ENCODE peak calls at places on chromosome 2, in five cellular contexts. Z is AG04450, O is foreskin fibroblast, E is Peyer's patch, T is cardiac muscle cell. N is an unnamed sample.

GRCh38 chr2:108124733-108125132 is 115.0 kb upstream of the SULT1C3 start:
- DNase-seq in Z (no peak), O (no peak), E (no peak), T (no peak), N (peak; percentile 14)

GRCh38 chr2:9842487-9843228 is 616 bp upstream of the TAF1B start:
- DNase-seq in Z (no peak), O (no peak), E (no peak), T (no peak), N (no peak)

GRCh38 chr2:20487392-20488135 is 40.7 kb downstream of the RHOB start:
- DNase-seq in Z (no peak), O (no peak), E (no peak), T (no peak), N (no peak)

GRCh38 chr2:85761512-85761944 is 7.7 kb downstream of the ATOH8 start:
- DNase-seq in Z (no peak), O (no peak), E (no peak), T (no peak), N (no peak)

GRCh38 chr2:201546576-201546975 is 95.0 kb downstream of the STRADB start:
- DNase-seq in Z (peak; percentile 6), O (peak; percentile 73), E (no peak), T (peak; percentile 68), N (peak; percentile 56)

GRCh38 chr2:229363126-229363814 is 92.2 kb upstream of the PID1 start:
- DNase-seq in Z (no peak), O (peak; percentile 31), E (no peak), T (no peak), N (no peak)

GRCh38 chr2:85536479-85536878 is 2.5 kb upstream of the MAT2A start:
- DNase-seq in Z (no peak), O (peak; percentile 86), E (no peak), T (peak; percentile 72), N (peak; percentile 77)

GRCh38 chr2:208820289-208820688 is 413.7 kb downstream of the PTH2R start:
- DNase-seq in Z (no peak), O (no peak), E (no peak), T (no peak), N (no peak)

GRCh38 chr2:84959045-84959493 is 11.9 kb upstream of the KCMF1 start:
- DNase-seq in Z (no peak), O (peak; percentile 65), E (no peak), T (peak; percentile 68), N (peak; percentile 82)

GRCh38 chr2:27126252-27126710 is 2.7 kb downstream of the ABHD1 start:
- DNase-seq in Z (no peak), O (no peak), E (no peak), T (no peak), N (no peak)

GRCh38 chr2:229445013-229445412 is 173.9 kb upstream of the PID1 start:
- DNase-seq in Z (peak; percentile 82), O (peak; percentile 95), E (no peak), T (peak; percentile 97), N (peak; percentile 97)

GRCh38 chr2:55111570-55112228 is 61.4 kb upstream of the RTN4 start:
- DNase-seq in Z (peak; percentile 85), O (peak; percentile 94), E (no peak), T (peak; percentile 93), N (peak; percentile 97)

GRCh38 chr2:191835539-191836350 is 11.1 kb downstream of the CAVIN2 start:
- DNase-seq in Z (no peak), O (no peak), E (no peak), T (no peak), N (no peak)

GRCh38 chr2:167509585-167509984 is 621.3 kb downstream of the XIRP2 start:
- DNase-seq in Z (peak; percentile 47), O (peak; percentile 82), E (no peak), T (peak; percentile 54), N (peak; percentile 14)

GRCh38 chr2:205704101-205704741 is 21.9 kb downstream of the NRP2 start:
- DNase-seq in Z (no peak), O (no peak), E (no peak), T (peak; percentile 54), N (no peak)

GRCh38 chr2:44793322-44793870 is 148.1 kb upstream of the SIX3 start:
- DNase-seq in Z (no peak), O (peak; percentile 10), E (no peak), T (peak; percentile 54), N (peak; percentile 49)

GRCh38 chr2:25420820-25421237 is 79.1 kb upstream of the DNMT3A start:
- DNase-seq in Z (no peak), O (no peak), E (peak; percentile 75), T (no peak), N (no peak)
- H3K4me3 ChIP-seq in Z (no peak overlapping the region), O (no peak overlapping the region), E (no peak overlapping the region), T (no peak overlapping the region), N (no peak overlapping the region)

DNA sequence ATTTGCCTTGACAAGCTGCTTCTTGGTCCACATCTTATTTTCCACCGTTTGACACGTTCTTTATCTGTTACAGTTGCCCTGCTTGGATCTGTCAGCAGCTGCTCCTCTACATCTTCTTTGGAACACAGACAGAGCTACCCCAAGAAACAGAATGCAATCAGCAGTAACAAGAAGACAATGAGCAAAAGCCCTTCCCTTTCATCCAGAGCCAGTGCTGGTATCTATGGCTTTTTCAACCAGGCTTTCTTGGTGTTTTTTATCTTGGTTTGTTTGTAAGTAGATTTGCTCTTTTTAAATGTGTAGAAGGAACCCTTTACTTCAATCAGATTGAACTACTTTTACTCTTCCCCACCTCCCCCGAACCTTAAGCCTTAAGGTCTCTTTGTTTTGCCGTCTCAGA is 41.9 kb downstream of the CLIP4 start:
- DNase-seq in Z (no peak), O (no peak), E (no peak), T (no peak), N (no peak)
- H3K4me3 ChIP-seq in Z (no peak overlapping the region), O (no peak overlapping the region), E (no peak overlapping the region), T (no peak overlapping the region), N (no peak overlapping the region)

GRCh38 chr2:156437876-156438410 is 1.8 kb downstream of the GPD2 start:
- DNase-seq in Z (no peak), O (no peak), E (no peak), T (no peak), N (no peak)
- H3K4me3 ChIP-seq in Z (peak overlapping the region; percentile 76), O (peak overlapping the region; percentile 80), E (peak overlapping the region; percentile 75), T (no peak overlapping the region), N (no peak overlapping the region)

GRCh38 chr2:219418570-219419189 is 503 bp downstream of the DES start:
- DNase-seq in Z (no peak), O (no peak), E (no peak), T (peak; percentile 33), N (no peak)
- H3K4me3 ChIP-seq in Z (no peak overlapping the region), O (no peak overlapping the region), E (peak overlapping the region; percentile 51), T (no peak overlapping the region), N (no peak overlapping the region)

DNA sequence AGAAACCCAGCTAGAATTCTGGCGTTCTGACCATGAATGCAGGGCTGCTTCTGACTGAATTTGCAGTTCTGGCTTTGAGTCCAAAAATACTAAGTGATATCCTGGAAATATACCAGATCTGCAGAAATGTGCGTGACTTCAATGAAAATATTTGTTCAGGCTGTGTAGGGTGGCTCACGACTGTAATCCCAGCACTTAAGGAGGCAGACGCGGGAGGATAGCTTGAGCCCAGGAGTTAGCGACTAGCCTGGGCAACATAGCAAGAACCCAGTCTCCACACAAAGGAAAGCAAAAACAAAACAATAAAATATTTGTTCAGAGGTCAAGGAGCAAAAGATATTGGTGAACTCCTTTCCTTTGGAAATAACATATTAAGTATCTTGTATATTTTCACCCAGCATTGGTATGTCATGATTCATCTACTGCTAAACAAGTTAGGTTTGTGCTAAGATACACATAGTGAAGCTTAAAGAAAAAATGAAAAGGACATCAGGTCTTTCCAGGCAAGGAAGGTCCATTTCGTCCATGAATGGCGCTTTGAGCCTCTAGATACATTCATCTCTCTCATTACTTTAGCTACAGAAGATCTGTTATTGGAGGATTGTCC is 239.2 kb downstream of the CMPK2 start:
- DNase-seq in Z (peak; percentile 20), O (no peak), E (no peak), T (no peak), N (peak; percentile 60)
- H3K4me3 ChIP-seq in Z (no peak overlapping the region), O (no peak overlapping the region), E (no peak overlapping the region), T (no peak overlapping the region), N (no peak overlapping the region)

DNA sequence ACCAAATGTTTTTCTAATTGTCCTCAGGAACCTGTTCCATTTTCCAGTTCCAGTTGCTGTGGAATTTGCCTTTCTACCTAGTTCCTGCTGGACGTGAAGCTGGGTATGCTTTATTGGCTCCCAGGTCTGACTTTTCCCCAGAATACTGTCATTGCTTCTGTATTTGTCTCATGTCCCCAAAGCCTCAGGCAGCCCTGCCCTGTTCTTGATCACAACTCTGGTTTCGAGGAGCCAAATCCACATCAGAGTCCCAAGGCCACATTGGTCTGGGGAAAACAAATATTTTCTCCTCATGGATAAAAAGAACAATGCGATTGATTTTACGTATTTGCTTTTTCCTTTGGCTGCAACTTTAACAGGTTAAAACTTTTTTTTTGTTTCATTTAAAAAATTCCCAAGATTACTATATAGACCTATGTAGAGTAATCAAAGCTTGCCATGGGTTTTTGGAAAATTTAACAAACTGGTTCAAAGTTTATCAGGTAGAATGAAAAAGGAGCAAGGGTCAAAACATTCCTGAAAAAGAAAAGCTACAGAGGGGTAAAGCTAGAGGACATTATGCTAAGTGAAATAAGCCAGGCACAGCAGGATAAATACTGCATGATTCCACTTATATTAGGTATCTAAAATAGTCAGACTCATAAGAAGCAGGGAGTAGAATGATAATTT is 85.2 kb downstream of the MDH1 start:
- DNase-seq in Z (no peak), O (no peak), E (no peak), T (no peak), N (no peak)
- H3K4me3 ChIP-seq in Z (no peak overlapping the region), O (no peak overlapping the region), E (no peak overlapping the region), T (no peak overlapping the region), N (no peak overlapping the region)

GRCh38 chr2:165112133-165112573 is 91.7 kb downstream of the SCN3A start:
- DNase-seq in Z (no peak), O (peak; percentile 0), E (no peak), T (no peak), N (no peak)

GRCh38 chr2:165114345-165114943 is 89.4 kb downstream of the SCN3A start:
- DNase-seq in Z (no peak), O (peak; percentile 4), E (no peak), T (peak; percentile 15), N (peak; percentile 5)

GRCh38 chr2:165115258-165115657 is 88.6 kb downstream of the SCN3A start:
- DNase-seq in Z (no peak), O (no peak), E (no peak), T (no peak), N (no peak)

GRCh38 chr2:165112789-165113188 is 91.1 kb downstream of the SCN3A start:
- DNase-seq in Z (no peak), O (no peak), E (no peak), T (no peak), N (no peak)

GRCh38 chr2:165113414-165113813 is 90.4 kb downstream of the SCN3A start:
- DNase-seq in Z (peak; percentile 13), O (peak; percentile 0), E (no peak), T (peak; percentile 3), N (peak; percentile 41)
- H3K4me3 ChIP-seq in Z (no peak overlapping the region), O (no peak overlapping the region), E (no peak overlapping the region), T (no peak overlapping the region), N (no peak overlapping the region)

GRCh38 chr2:25098558-25099486 is 56.9 kb downstream of the EFR3B start:
- DNase-seq in Z (peak; percentile 18), O (no peak), E (no peak), T (peak; percentile 91), N (peak; percentile 86)
- H3K4me3 ChIP-seq in Z (no peak overlapping the region), O (no peak overlapping the region), E (no peak overlapping the region), T (no peak overlapping the region), N (no peak overlapping the region)

N was measured in fibroblast of villous mesenchyme.